ENCODE peak calls at places on chromosomes 5 and 9, in six cellular contexts. H is HFFc6, D is cardiac fibroblast, X is astrocyte of the spinal cord, P is fibroblast of the aortic adventitia, T is cardiac muscle cell. Q is an unnamed sample.

GRCh38 chr5:138645778-138646575 is 70.8 kb upstream of the HSPA9 start:
- DNase-seq in H (no peak), D (no peak), X (no peak), P (no peak), T (peak), Q (no peak)

GRCh38 chr5:133818031-133818431 is 150.4 kb downstream of the C5orf15 start:
- DNase-seq in H (peak), D (peak), X (peak), P (peak), T (no peak), Q (no peak)

GRCh38 chr5:126918624-126918957 is 111.8 kb downstream of the MARCHF3 start:
- DNase-seq in H (no peak), D (no peak), X (no peak), P (peak), T (no peak), Q (no peak)

GRCh38 chr5:40681351-40682311 is 1.9 kb downstream of the PTGER4 start:
- DNase-seq in H (no peak), D (no peak), X (peak), P (no peak), T (peak), Q (no peak)

GRCh38 chr5:147200001-147200400 is 34.8 kb upstream of the STK32A start:
- DNase-seq in H (no peak), D (no peak), X (no peak), P (no peak), T (no peak), Q (no peak)

GRCh38 chr5:38165435-38165834 is 92.9 kb upstream of the EGFLAM start:
- DNase-seq in H (no peak), D (no peak), X (no peak), P (no peak), T (no peak), Q (no peak)

GRCh38 chr5:122847687-122848081 is 2.3 kb downstream of the SNX24 start:
- DNase-seq in H (no peak), D (no peak), X (no peak), P (no peak), T (no peak), Q (no peak)

GRCh38 chr5:138336952-138337684 is 948 bp upstream of the FAM53C start:
- DNase-seq in H (no peak), D (peak), X (no peak), P (no peak), T (no peak), Q (peak)

GRCh38 chr5:136213919-136214493 is 21.0 kb upstream of the SMIM32 start:
- DNase-seq in H (no peak), D (no peak), X (no peak), P (no peak), T (no peak), Q (peak)

GRCh38 chr9:101836021-101836420 is 97.6 kb upstream of the GRIN3A start:
- DNase-seq in H (no peak), D (no peak), X (no peak), P (no peak), T (no peak), Q (no peak)

GRCh38 chr9:76793784-76794431 is 29.7 kb downstream of the PCA3 start:
- DNase-seq in H (no peak), D (no peak), X (no peak), P (no peak), T (no peak), Q (no peak)

GRCh38 chr9:88766778-88767503 is 224.3 kb upstream of the S1PR3 start:
- DNase-seq in H (peak), D (peak), X (peak), P (peak), T (no peak), Q (peak)

GRCh38 chr5:77145666-77146065 is 58.6 kb upstream of the ZBED3 start:
- DNase-seq in H (peak), D (peak), X (peak), P (peak), T (no peak), Q (peak)

GRCh38 chr5:72600401-72600981 is 93.3 kb upstream of the ZNF366 start:
- DNase-seq in H (peak), D (peak), X (peak), P (peak), T (no peak), Q (peak)

GRCh38 chr9:130995399-130995941 is 13.5 kb upstream of the LAMC3 start:
- DNase-seq in H (no peak), D (peak), X (peak), P (peak), T (no peak), Q (peak)

GRCh38 chr9:129162901-129163670 is 15.0 kb downstream of the IER5L start:
- DNase-seq in H (no peak), D (peak), X (no peak), P (no peak), T (no peak), Q (peak)

GRCh38 chr5:171649002-171649401 is 136.6 kb upstream of the SMIM23 start:
- DNase-seq in H (no peak), D (no peak), X (no peak), P (no peak), T (no peak), Q (peak)

GRCh38 chr5:61301820-61302563 is 30.1 kb upstream of the ZSWIM6 start:
- DNase-seq in H (peak), D (peak), X (peak), P (peak), T (peak), Q (peak)

GRCh38 chr5:127567026-127567768 is 49.8 kb downstream of the PRRC1 start:
- DNase-seq in H (no peak), D (no peak), X (no peak), P (no peak), T (no peak), Q (no peak)

GRCh38 chr5:150541895-150542294 is 34.0 kb downstream of the NDST1 start:
- DNase-seq in H (peak), D (no peak), X (no peak), P (no peak), T (no peak), Q (no peak)

DNA sequence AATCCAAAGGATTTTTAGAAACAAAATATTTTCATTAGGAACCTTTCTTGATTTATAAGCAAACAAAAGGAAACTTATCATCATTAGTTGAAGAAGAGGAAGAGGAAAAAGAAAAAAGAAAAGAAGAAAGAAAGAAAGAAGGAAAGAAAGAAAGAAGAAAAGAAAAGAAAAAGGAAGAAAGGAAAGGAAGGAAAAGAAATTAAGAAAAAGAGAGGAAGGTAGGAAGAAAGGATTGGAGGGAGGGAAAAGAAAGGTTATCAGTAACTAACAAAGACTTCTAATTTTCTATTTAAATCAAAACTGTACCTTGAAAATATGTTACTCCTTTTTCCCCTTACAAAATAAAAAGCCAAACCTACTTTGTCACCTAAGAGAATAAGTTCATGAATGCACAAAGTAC is 10.0 kb downstream of the EBF1 start:
- DNase-seq in H (no peak), D (no peak), X (no peak), P (no peak), T (no peak), Q (no peak)
- TF ChIP-seq CTCF in H (no peak), D (no peak), X (no peak), P (no peak), T (no peak), Q (no peak)

DNA sequence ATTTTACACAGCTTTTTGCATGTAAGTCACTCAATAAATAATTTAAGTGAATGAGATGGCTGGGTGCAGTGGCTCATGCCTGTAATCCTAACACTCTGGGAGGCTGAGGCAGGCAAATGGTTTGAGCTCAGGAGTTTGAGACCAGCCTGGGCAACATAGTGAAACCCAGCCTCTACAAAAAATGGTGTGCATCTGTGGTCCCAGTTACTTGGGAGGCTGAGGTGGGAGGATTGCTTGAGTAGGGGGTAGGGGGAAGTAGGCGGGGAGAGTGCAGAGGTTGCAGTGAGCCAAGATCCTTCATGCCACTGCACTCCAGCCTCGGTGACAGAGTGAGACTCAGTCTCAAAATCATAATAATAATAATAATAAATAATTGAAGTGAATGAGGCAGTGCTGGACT is 10.2 kb downstream of the KLF9 start:
- DNase-seq in H (no peak), D (no peak), X (no peak), P (no peak), T (no peak), Q (no peak)
- TF ChIP-seq CTCF in H (no peak), D (no peak), X (no peak), P (no peak), T (no peak), Q (no peak)

DNA sequence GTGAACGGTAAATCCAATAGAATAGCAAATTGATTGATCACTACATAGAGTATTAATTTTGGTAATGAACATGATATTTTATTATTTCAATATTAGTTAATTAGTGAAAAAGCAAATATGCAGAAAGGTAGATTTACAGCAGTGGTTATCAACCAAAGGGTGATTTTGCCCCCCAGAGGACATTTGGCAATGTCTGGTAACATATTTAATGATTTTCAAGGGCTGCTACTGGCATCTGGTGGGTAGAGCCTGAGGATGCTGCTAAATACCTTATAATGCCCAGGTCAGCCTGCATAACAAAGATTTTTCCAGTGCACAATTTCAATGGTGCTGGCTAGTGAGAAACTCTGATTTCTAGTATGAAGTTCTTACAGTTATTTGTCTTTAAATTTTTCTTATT is 1313.7 kb downstream of the PTPRD start:
- DNase-seq in H (no peak), D (no peak), X (no peak), P (no peak), T (no peak), Q (no peak)
- TF ChIP-seq CTCF in H (no peak), D (no peak), X (no peak), P (no peak), T (no peak), Q (no peak)

DNA sequence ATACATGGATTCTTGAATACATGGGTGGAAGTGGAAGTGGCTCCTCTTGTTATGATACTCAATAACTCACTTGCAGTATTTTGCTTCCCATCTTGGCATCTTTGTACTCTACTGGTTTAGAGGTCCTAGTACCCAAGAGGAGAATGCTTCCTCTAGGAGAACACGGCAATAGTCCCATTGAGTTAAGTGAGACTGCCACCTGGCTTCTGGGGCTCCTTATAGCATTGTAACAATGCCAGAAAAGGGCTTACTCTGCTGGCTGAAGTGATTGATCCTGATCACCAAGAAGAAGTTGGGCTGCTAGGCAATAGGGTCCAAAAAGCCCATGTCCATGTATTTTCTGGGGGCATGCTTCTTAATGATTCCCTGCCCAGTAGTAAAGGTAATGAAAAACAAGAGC is 627.6 kb upstream of the SGCD start:
- DNase-seq in H (no peak), D (no peak), X (no peak), P (no peak), T (peak), Q (no peak)
- TF ChIP-seq CTCF in H (no peak), D (no peak), X (no peak), P (no peak), T (no peak), Q (no peak)

DNA sequence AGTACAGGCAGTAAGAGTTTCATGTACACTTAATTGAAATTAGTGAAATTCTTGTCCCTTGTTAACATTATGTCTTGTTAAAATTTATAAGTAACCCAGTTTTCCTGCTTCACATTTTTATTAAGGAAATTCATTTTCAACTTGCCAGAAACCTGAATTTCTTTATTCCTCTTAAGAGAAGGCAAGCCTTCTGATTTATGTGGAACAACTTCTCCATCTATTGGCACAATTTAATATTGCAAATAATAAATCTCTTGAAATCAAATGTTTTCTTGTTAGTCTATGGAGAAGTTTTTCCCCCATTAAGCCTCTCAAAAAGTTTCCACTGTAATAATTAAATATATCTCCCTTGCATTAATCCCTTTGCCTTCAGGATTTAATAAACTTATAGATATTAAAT is 33.8 kb upstream of the ACO1 start:
- DNase-seq in H (peak), D (peak), X (peak), P (peak), T (no peak), Q (peak)
- TF ChIP-seq CTCF in H (peak), D (peak), X (peak), P (peak), T (peak), Q (peak)

GRCh38 chr9:3473402-3473801 is 52.4 kb downstream of the RFX3 start:
- DNase-seq in H (no peak), D (no peak), X (no peak), P (no peak), T (no peak), Q (no peak)
- TF ChIP-seq CTCF in H (no peak), D (no peak), X (no peak), P (no peak), T (no peak), Q (no peak)

GRCh38 chr5:86971034-86971511 is 296.6 kb upstream of the RASA1 start:
- DNase-seq in H (peak), D (peak), X (peak), P (peak), T (no peak), Q (peak)

GRCh38 chr5:86964889-86965288 is 302.8 kb upstream of the RASA1 start:
- DNase-seq in H (no peak), D (no peak), X (no peak), P (no peak), T (no peak), Q (no peak)

GRCh38 chr5:86968311-86968753 is 299.4 kb upstream of the RASA1 start:
- DNase-seq in H (peak), D (peak), X (peak), P (peak), T (peak), Q (peak)
- TF ChIP-seq CTCF in H (peak), D (peak), X (peak), P (peak), T (peak), Q (peak)